ENCODE peak calls at places on chromosomes 4 and X, in five cellular contexts. L is Ammon's horn, Q is M059J, I is ascending aorta, G is activated T-helper 1 cell treated with Interleukin-2 at 50 U/mL for 16 hours. N is an unnamed sample.

GRCh38 chr4:122668241-122668640 is 47.4 kb upstream of the IL21 start:
- DNase-seq in L (no peak), Q (peak), I (no peak), G (no peak), N (no peak)

GRCh38 chrX:138775501-138775900 is 64.0 kb upstream of the FGF13 start:
- DNase-seq in L (peak), Q (peak), I (no peak), G (no peak), N (no peak)

GRCh38 chr4:185559913-185560281 is 24.6 kb upstream of the PDLIM3 start:
- DNase-seq in L (no peak), Q (peak), I (peak), G (no peak), N (no peak)

GRCh38 chrX:45722471-45722870 is 521.8 kb upstream of the DIPK2B start:
- DNase-seq in L (no peak), Q (no peak), I (no peak), G (no peak), N (no peak)

GRCh38 chr4:13860126-13860525 is 232.6 kb upstream of the BOD1L1 start:
- DNase-seq in L (no peak), Q (peak), I (no peak), G (no peak), N (no peak)

GRCh38 chr4:177964061-177964460 is 521.8 kb upstream of the AGA start:
- DNase-seq in L (no peak), Q (peak), I (no peak), G (no peak), N (no peak)

GRCh38 chr4:113248320-113248719 is 198.9 kb downstream of the ANK2 start:
- DNase-seq in L (no peak), Q (no peak), I (no peak), G (no peak), N (no peak)

GRCh38 chr4:144347116-144347515 is 206.6 kb upstream of the GYPA start:
- DNase-seq in L (peak), Q (no peak), I (no peak), G (no peak), N (no peak)

GRCh38 chr4:150130953-150131352 is 52.7 kb downstream of the DCLK2 start:
- DNase-seq in L (no peak), Q (peak), I (no peak), G (no peak), N (no peak)

GRCh38 chr4:165204462-165204830 is 2.9 kb upstream of the KLHL2 start:
- DNase-seq in L (no peak), Q (peak), I (no peak), G (no peak), N (no peak)

GRCh38 chrX:30414144-30414543 is 105.0 kb upstream of the NR0B1 start:
- DNase-seq in L (no peak), Q (no peak), I (no peak), G (no peak), N (no peak)

GRCh38 chr4:6032249-6033244 is 14.3 kb upstream of the C4orf50 start:
- DNase-seq in L (peak), Q (peak), I (no peak), G (no peak), N (no peak)

GRCh38 chrX:56817179-56817578 is 88.1 kb downstream of the NBDY start:
- DNase-seq in L (no peak), Q (no peak), I (no peak), G (no peak), N (no peak)

GRCh38 chrX:150164971-150165605 is 198.0 kb upstream of the MAMLD1 start:
- DNase-seq in L (no peak), Q (peak), I (no peak), G (no peak), N (no peak)

GRCh38 chrX:11472381-11472780 is 179.2 kb downstream of the AMELX start:
- DNase-seq in L (no peak), Q (no peak), I (no peak), G (no peak), N (no peak)

GRCh38 chr4:178081931-178082330 is 639.7 kb upstream of the AGA start:
- DNase-seq in L (no peak), Q (no peak), I (no peak), G (no peak), N (no peak)

GRCh38 chr4:68218044-68218443 is 27.4 kb downstream of the TMPRSS11B start:
- DNase-seq in L (no peak), Q (peak), I (no peak), G (no peak), N (no peak)

GRCh38 chr4:23680616-23681518 is 209.0 kb downstream of the PPARGC1A start:
- DNase-seq in L (no peak), Q (peak), I (no peak), G (no peak), N (no peak)

GRCh38 chr4:8689741-8690140 is 97.2 kb downstream of the CPZ start:
- DNase-seq in L (no peak), Q (no peak), I (no peak), G (no peak), N (no peak)

GRCh38 chrX:136586386-136586785 is 54.4 kb downstream of the VGLL1 start:
- DNase-seq in L (no peak), Q (peak), I (no peak), G (peak), N (no peak)

GRCh38 chr4:53830511-53830910 is 233.9 kb downstream of the CHIC2 start:
- DNase-seq in L (no peak), Q (no peak), I (no peak), G (no peak), N (no peak)

GRCh38 chr4:98474408-98474844 is 184.0 kb downstream of the TSPAN5 start:
- DNase-seq in L (no peak), Q (peak), I (no peak), G (no peak), N (no peak)

GRCh38 chr4:146235654-146236570 is 21.6 kb downstream of the REELD1 start:
- DNase-seq in L (no peak), Q (no peak), I (no peak), G (no peak), N (no peak)

GRCh38 chr4:55770662-55771061 is 48.9 kb upstream of the EXOC1L start:
- DNase-seq in L (no peak), Q (no peak), I (no peak), G (no peak), N (no peak)

GRCh38 chrX:119817130-119817690 is 25.8 kb upstream of the RPL39 start:
- DNase-seq in L (no peak), Q (no peak), I (no peak), G (no peak), N (no peak)

GRCh38 chr4:6466756-6467381 is 5.5 kb downstream of the PPP2R2C start:
- DNase-seq in L (no peak), Q (no peak), I (no peak), G (no peak), N (no peak)

GRCh38 chrX:39854772-39855747 is 242.7 kb downstream of the BCOR start:
- DNase-seq in L (no peak), Q (no peak), I (no peak), G (peak), N (no peak)

GRCh38 chr4:77493829-77494551 is 111.6 kb upstream of the CXCL13 start:
- DNase-seq in L (no peak), Q (peak), I (no peak), G (no peak), N (peak)

GRCh38 chr4:3310301-3311094 is 17.7 kb downstream of the RGS12 start:
- DNase-seq in L (no peak), Q (no peak), I (no peak), G (no peak), N (no peak)

GRCh38 chrX:153765138-153766079 is 1.4 kb downstream of the PLXNB3 start:
- DNase-seq in L (peak), Q (no peak), I (no peak), G (no peak), N (no peak)

GRCh38 chrX:25072247-25072646 is 56.5 kb upstream of the ARX start:
- DNase-seq in L (no peak), Q (no peak), I (no peak), G (no peak), N (no peak)

GRCh38 chr4:27059446-27059845 is 198.8 kb downstream of the STIM2 start:
- DNase-seq in L (no peak), Q (no peak), I (no peak), G (no peak), N (no peak)

GRCh38 chr4:38759790-38760122 is 23.0 kb downstream of the TLR10 start:
- DNase-seq in L (no peak), Q (no peak), I (no peak), G (no peak), N (no peak)

GRCh38 chr4:7905461-7905915 is 34.2 kb downstream of the AFAP1 start:
- DNase-seq in L (no peak), Q (peak), I (no peak), G (no peak), N (no peak)

GRCh38 chr4:74654230-74654681 is 140.1 kb downstream of the BTC start:
- DNase-seq in L (no peak), Q (peak), I (no peak), G (no peak), N (no peak)

GRCh38 chrX:16603822-16604221 is 46.1 kb upstream of the S100G start:
- DNase-seq in L (no peak), Q (peak), I (no peak), G (no peak), N (no peak)

GRCh38 chr4:19158451-19158850 is 1093.3 kb upstream of the SLIT2 start:
- DNase-seq in L (no peak), Q (no peak), I (no peak), G (no peak), N (no peak)

GRCh38 chr4:186161138-186161537 is 30.2 kb upstream of the CYP4V2 start:
- DNase-seq in L (no peak), Q (no peak), I (no peak), G (no peak), N (no peak)

GRCh38 chr4:94015956-94016355 is 187.4 kb downstream of the ATOH1 start:
- DNase-seq in L (no peak), Q (no peak), I (no peak), G (no peak), N (no peak)